ENCODE peak calls at places on chromosomes 12 and 14, in four cellular contexts. S is stimulated activated CD8-positive, alpha-beta memory T cell treated with anti-CD3 and anti-CD28 coated beads, Interleukin-4, amount 100 ng/mL, for 1 hour; V is NCI-H2171 treated with DMSO at 0.1 percent for 48 hours; N is C1 segment of cervical spinal cord. Y is an unnamed sample.

GRCh38 chr14:68638056-68638816 is 154.6 kb downstream of the ZFP36L1 start:
- DNase-seq in S (no peak), V (no peak), N (no peak), Y (no peak)

GRCh38 chr12:117484901-117485300 is 123.5 kb upstream of the NOS1 start:
- DNase-seq in S (no peak), V (no peak), N (no peak), Y (no peak)

GRCh38 chr12:94240171-94240570 is 91.8 kb downstream of the PLXNC1 start:
- DNase-seq in S (no peak), V (no peak), N (no peak), Y (no peak)

GRCh38 chr14:73633517-73634332 is 11.1 kb upstream of the DNAL1 start:
- DNase-seq in S (peak; percentile 13), V (peak; percentile 74), N (peak; percentile 62), Y (peak; percentile 59)

GRCh38 chr12:4434721-4435425 is 10.7 kb downstream of the FGF6 start:
- DNase-seq in S (no peak), V (no peak), N (no peak), Y (no peak)

GRCh38 chr12:28967426-28967825 is 181.7 kb upstream of the FAR2 start:
- DNase-seq in S (no peak), V (no peak), N (no peak), Y (no peak)

GRCh38 chr14:65222434-65222833 is 120.1 kb upstream of the MAX start:
- DNase-seq in S (no peak), V (peak; percentile 15), N (no peak), Y (peak; percentile 30)

GRCh38 chr14:21093769-21094681 is 4.4 kb downstream of the ZNF219 start:
- DNase-seq in S (no peak), V (peak; percentile 98), N (peak; percentile 53), Y (no peak)

GRCh38 chr12:66393890-66394289 is 91.6 kb downstream of the HELB start:
- DNase-seq in S (no peak), V (no peak), N (no peak), Y (no peak)

GRCh38 chr12:645563-646071 is 17.6 kb downstream of the NINJ2 start:
- DNase-seq in S (no peak), V (no peak), N (peak; percentile 84), Y (peak; percentile 43)

GRCh38 chr14:106586098-106586704 is 1059.8 kb downstream of the TMEM121 start:
- DNase-seq in S (peak; percentile 39), V (peak; percentile 4), N (no peak), Y (no peak)

GRCh38 chr12:30975581-30975980 is 49.0 kb downstream of the TSPAN11 start:
- DNase-seq in S (no peak), V (no peak), N (no peak), Y (no peak)

GRCh38 chr12:70243510-70244331 is 488 bp downstream of the CNOT2 start:
- DNase-seq in S (peak; percentile 44), V (peak; percentile 76), N (peak; percentile 81), Y (peak; percentile 56)

GRCh38 chr14:103078420-103078749 is 5.6 kb upstream of the LBHD2 start:
- DNase-seq in S (peak; percentile 41), V (peak; percentile 93), N (peak; percentile 20), Y (peak; percentile 57)

GRCh38 chr12:22527999-22528398 is 16.3 kb downstream of the C2CD5 start:
- DNase-seq in S (no peak), V (no peak), N (no peak), Y (no peak)

GRCh38 chr12:132773077-132774020 is 11.7 kb upstream of the ANKLE2 start:
- DNase-seq in S (no peak), V (no peak), N (no peak), Y (no peak)

GRCh38 chr12:50901685-50902113 is 50.6 kb upstream of the HIGD1C start:
- DNase-seq in S (no peak), V (peak; percentile 51), N (no peak), Y (no peak)

GRCh38 chr14:100893760-100894159 is 9.8 kb downstream of the RTL1 start:
- DNase-seq in S (no peak), V (no peak), N (no peak), Y (no peak)

GRCh38 chr12:109557200-109557599 is 16.1 kb downstream of the MMAB start:
- DNase-seq in S (no peak), V (no peak), N (no peak), Y (no peak)

GRCh38 chr12:121861549-121862254 is 3.0 kb upstream of the HPD start:
- DNase-seq in S (no peak), V (peak; percentile 77), N (no peak), Y (no peak)

GRCh38 chr14:69880051-69880487 is 853 bp downstream of the SMOC1 start:
- DNase-seq in S (no peak), V (no peak), N (no peak), Y (no peak)

GRCh38 chr14:98963610-98964009 is 308.4 kb downstream of the BCL11B start:
- DNase-seq in S (no peak), V (no peak), N (no peak), Y (no peak)

GRCh38 chr14:104610749-104611310 is 6.3 kb upstream of the TMEM179 start:
- DNase-seq in S (no peak), V (no peak), N (no peak), Y (no peak)

GRCh38 chr12:111443086-111443485 is 37.4 kb downstream of the SH2B3 start:
- DNase-seq in S (no peak), V (no peak), N (no peak), Y (no peak)

GRCh38 chr14:89648510-89648909 is 231.5 kb upstream of the FOXN3 start:
- DNase-seq in S (no peak), V (no peak), N (no peak), Y (no peak)

GRCh38 chr14:100528962-100529560 is 58.2 kb downstream of the BEGAIN start:
- DNase-seq in S (no peak), V (no peak), N (no peak), Y (no peak)

GRCh38 chr12:55899035-55899434 is 28.7 kb downstream of the PYM1 start:
- DNase-seq in S (no peak), V (no peak), N (no peak), Y (no peak)

GRCh38 chr12:26741828-26742227 is 91.2 kb downstream of the ITPR2 start:
- DNase-seq in S (no peak), V (peak; percentile 32), N (no peak), Y (no peak)

GRCh38 chr12:212799-213526 is 994 bp downstream of the SLC6A12 start:
- DNase-seq in S (no peak), V (peak; percentile 58), N (no peak), Y (no peak)

GRCh38 chr12:110102255-110102654 is 21.9 kb upstream of the IFT81 start:
- DNase-seq in S (no peak), V (peak; percentile 83), N (no peak), Y (no peak)